ENCODE peak calls at places on chromosomes 16 and 17, in six cellular contexts. P, H, J, X, F and B are unnamed samples. For H3K27me3, the result is how much of the 10 kb centered on the place peaks cover.

GRCh38 chr17:5236871-5237540 is 2.3 kb upstream of the SCIMP start:
- DNase-seq in F (no peak), J (no peak), X (no peak), H (no peak), P (no peak), B (no peak)

GRCh38 chr16:35733278-35733965 is 2274.0 kb downstream of the TP53TG3F start:
- DNase-seq in X (no peak), F (no peak), J (no peak), P (no peak), H (no peak), B (no peak)

GRCh38 chr16:83727018-83727417 is 80.8 kb upstream of the HSBP1 start:
- DNase-seq in X (no peak), P (peak), J (no peak), H (no peak), F (no peak), B (no peak)

GRCh38 chr17:76032073-76032779 is 5.1 kb upstream of the EVPL start:
- DNase-seq in P (no peak), X (no peak), F (no peak), H (no peak), J (peak), B (no peak)

GRCh38 chr17:44221862-44222111 is 2.3 kb upstream of the UBTF start:
- DNase-seq in J (no peak), H (no peak), F (no peak), X (no peak), P (no peak), B (no peak)

GRCh38 chr16:58516768-58517107 is 1.4 kb downstream of the SETD6 start:
- DNase-seq in P (no peak), H (no peak), F (no peak), X (no peak), J (no peak), B (no peak)

GRCh38 chr16:62363451-62363850 is 327.2 kb upstream of the CDH8 start:
- DNase-seq in J (no peak), F (no peak), H (peak), P (no peak), X (no peak), B (no peak)

GRCh38 chr17:29214215-29215146 is 32.2 kb upstream of the CRYBA1 start:
- DNase-seq in P (no peak), J (no peak), X (no peak), F (no peak), H (no peak), B (no peak)

GRCh38 chr17:69075823-69076222 is 15.1 kb upstream of the ABCA9 start:
- DNase-seq in F (no peak), X (no peak), P (no peak), H (no peak), J (no peak), B (no peak)

GRCh38 chr17:14744716-14745115 is 443.8 kb downstream of the HS3ST3B1 start:
- DNase-seq in J (no peak), F (no peak), X (no peak), P (no peak), H (no peak), B (no peak)

GRCh38 chr17:48307814-48308411 is 122.1 kb downstream of the SKAP1 start:
- DNase-seq in F (peak), P (peak), H (peak), J (peak), X (peak), B (peak)

GRCh38 chr17:76700627-76701470 is 9.9 kb downstream of the MXRA7 start:
- DNase-seq in P (peak), X (peak), H (peak), J (peak), F (peak), B (no peak)

GRCh38 chr17:40415390-40415789 is 2.3 kb downstream of the TOP2A start:
- DNase-seq in J (peak), H (peak), X (no peak), F (no peak), P (no peak), B (no peak)

GRCh38 chr17:55567240-55568216 is 56.3 kb upstream of the SMIM36 start:
- DNase-seq in P (no peak), X (peak), J (no peak), H (no peak), F (peak), B (no peak)

GRCh38 chr17:32627233-32628008 is 140.6 kb downstream of the CDK5R1 start:
- DNase-seq in P (peak), J (no peak), X (no peak), F (no peak), H (peak), B (no peak)

GRCh38 chr17:29292992-29293889 is 707 bp downstream of the NUFIP2 start:
- DNase-seq in X (peak), P (peak), F (peak), J (peak), H (peak), B (no peak)

GRCh38 chr16:70749006-70749678 is 51.8 kb downstream of the VAC14 start:
- DNase-seq in X (no peak), J (no peak), P (no peak), H (no peak), F (no peak), B (no peak)

GRCh38 chr17:40025991-40026815 is 11.0 kb downstream of the CSF3 start:
- DNase-seq in J (peak), X (no peak), P (peak), F (no peak), H (no peak), B (no peak)

GRCh38 chr17:79977711-79978544 is 57.7 kb downstream of the TBC1D16 start:
- DNase-seq in J (no peak), X (no peak), H (no peak), F (peak), P (no peak), B (no peak)

GRCh38 chr17:48639136-48639535 is 13.0 kb upstream of the HOXB9 start:
- DNase-seq in P (no peak), F (no peak), J (no peak), H (no peak), X (no peak), B (no peak)

GRCh38 chr17:16912021-16912962 is 59.6 kb downstream of the TNFRSF13B start:
- DNase-seq in H (no peak), P (no peak), X (no peak), F (no peak), J (no peak), B (no peak)

GRCh38 chr17:50118828-50119218 is 11.1 kb downstream of the SAMD14 start:
- DNase-seq in P (no peak), H (no peak), F (no peak), X (no peak), J (no peak), B (no peak)

GRCh38 chr17:39665642-39666221 is 583 bp downstream of the TCAP start:
- DNase-seq in J (no peak), F (no peak), P (no peak), H (peak), X (peak), B (no peak)

GRCh38 chr17:44235583-44235936 is 16.1 kb upstream of the UBTF start:
- DNase-seq in F (no peak), P (peak), X (no peak), H (no peak), J (no peak), B (peak)

GRCh38 chr16:9909072-9909471 is 273.2 kb downstream of the GRIN2A start:
- DNase-seq in P (peak), X (no peak), H (no peak), J (no peak), F (peak), B (no peak)

GRCh38 chr16:78443780-78444422 is 344.4 kb downstream of the WWOX start:
- DNase-seq in X (no peak), P (no peak), F (no peak), H (no peak), J (no peak), B (no peak)

GRCh38 chr16:3149630-3150345 is 15.0 kb downstream of the ZNF213 start:
- DNase-seq in F (peak), P (peak), H (peak), J (peak), X (peak), B (no peak)

GRCh38 chr17:11803635-11804034 is 193.6 kb downstream of the ZNF18 start:
- DNase-seq in J (no peak), X (no peak), F (no peak), P (no peak), H (peak), B (no peak)

GRCh38 chr17:39872700-39873099 is 4.7 kb downstream of the ZPBP2 start:
- DNase-seq in H (no peak), F (no peak), P (peak), J (peak), X (no peak), B (no peak)

GRCh38 chr17:59746849-59747445 is 39.5 kb downstream of the VMP1 start:
- DNase-seq in P (peak), H (peak), J (peak), F (no peak), X (no peak), B (no peak)

GRCh38 chr16:28910046-28911031 is 14.7 kb downstream of the RABEP2 start:
- DNase-seq in J (no peak), F (no peak), P (no peak), H (no peak), X (no peak), B (no peak)

GRCh38 chr17:802481-802880 is 20.3 kb downstream of the MRM3 start:
- DNase-seq in H (no peak), J (no peak), P (no peak), F (no peak), X (no peak), B (no peak)

GRCh38 chr16:54370653-54371052 is 84.1 kb upstream of the IRX3 start:
- DNase-seq in P (no peak), J (no peak), X (peak), F (no peak), H (peak), B (no peak)

DNA sequence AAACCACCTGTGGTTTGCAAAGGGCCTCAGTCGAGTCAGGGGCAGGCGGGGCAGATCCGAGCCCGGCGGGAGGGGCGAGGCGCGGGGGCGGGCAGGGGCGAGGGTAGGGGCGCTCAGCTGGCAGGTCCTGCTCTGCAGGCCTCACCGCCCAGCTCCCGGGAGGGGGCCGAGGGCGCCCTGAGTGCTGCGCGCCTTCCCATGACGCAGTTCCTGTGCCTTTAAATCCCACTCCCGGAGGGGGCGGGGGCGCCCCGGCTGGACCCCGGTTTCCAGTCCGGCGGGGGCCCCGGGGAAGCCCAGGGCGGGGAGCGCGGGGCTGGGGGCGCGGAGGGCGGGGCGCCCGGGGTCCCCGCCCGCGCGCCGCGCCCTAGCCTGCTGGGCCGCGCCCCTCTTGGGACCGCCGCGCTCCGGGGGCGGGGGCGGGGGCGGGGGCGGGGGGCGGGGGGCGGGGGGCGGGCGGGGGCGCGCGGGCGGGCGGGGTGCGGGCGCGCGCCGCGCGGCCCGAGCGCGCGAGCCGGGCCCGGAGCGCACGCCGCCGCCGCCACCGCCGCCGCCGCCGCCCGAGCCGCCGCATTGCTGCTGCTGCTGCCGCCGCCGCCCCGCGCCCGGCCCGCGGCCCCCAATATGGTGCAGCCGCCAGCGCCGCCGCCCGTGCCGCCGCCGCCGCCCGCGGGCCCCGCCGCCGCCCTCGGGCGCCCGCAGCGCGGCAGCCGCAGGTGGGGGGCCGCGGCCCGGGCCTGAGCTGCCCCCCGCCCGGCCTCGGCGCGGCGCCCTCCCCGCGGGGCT is at the start of gene JPH3:
- DNase-seq in J (no peak), X (no peak), H (peak), P (no peak), F (no peak), B (no peak)
- H3K4me3 ChIP-seq in J (no peak), X (no peak), H (peak), P (no peak), F (no peak), B (no peak)

GRCh38 chr17:7707446-7707845 is 2.4 kb downstream of the EFNB3 start:
- DNase-seq in P (no peak), J (no peak), F (no peak), H (peak), X (no peak), B (no peak)
- H3K27me3 ChIP-seq in P (under half), J (under half), F (under half), H (under half), X (half or more), B (under half)

GRCh38 chr16:56935201-56935600 is 3.3 kb downstream of the HERPUD1 start:
- DNase-seq in P (no peak), X (no peak), F (no peak), H (no peak), J (no peak), B (no peak)

GRCh38 chr16:56933828-56934598 is 2.1 kb downstream of the HERPUD1 start:
- DNase-seq in F (no peak), P (no peak), H (no peak), J (no peak), X (no peak), B (no peak)

GRCh38 chr16:56938664-56939513 is 6.9 kb downstream of the HERPUD1 start:
- DNase-seq in J (no peak), P (no peak), X (no peak), H (no peak), F (no peak), B (no peak)

GRCh38 chr16:56936950-56937349 is 5.0 kb downstream of the HERPUD1 start:
- DNase-seq in J (no peak), P (no peak), X (no peak), H (no peak), F (no peak), B (no peak)

DNA sequence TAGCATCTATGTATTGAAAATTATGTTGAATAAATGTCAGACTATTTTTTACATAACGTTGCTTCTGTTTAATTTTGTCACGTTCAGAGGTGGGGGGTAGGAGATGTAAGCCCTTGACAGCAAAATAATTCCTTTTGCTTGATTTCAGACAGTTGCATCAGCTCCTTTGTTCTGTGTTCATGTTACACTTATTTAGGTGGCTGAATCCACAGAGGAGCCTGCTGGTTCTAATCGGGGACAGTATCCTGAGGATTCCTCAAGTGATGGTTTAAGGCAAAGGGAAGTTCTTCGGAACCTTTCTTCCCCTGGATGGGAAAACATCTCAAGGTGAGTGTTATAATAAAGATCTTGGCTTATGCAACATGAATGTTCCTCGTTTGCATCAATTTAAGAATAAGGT is 4.5 kb downstream of the HERPUD1 start:
- DNase-seq in J (no peak), X (no peak), H (no peak), P (no peak), F (no peak), B (no peak)
- H3K4me3 ChIP-seq in J (no peak), X (no peak), H (no peak), P (no peak), F (no peak), B (no peak)

GRCh38 chr17:36879027-36879426 is 58.2 kb upstream of the LHX1 start:
- DNase-seq in P (no peak), X (no peak), F (no peak), H (no peak), J (no peak), B (no peak)

GRCh38 chr17:36880506-36880905 is 56.8 kb upstream of the LHX1 start:
- DNase-seq in J (no peak), P (no peak), H (no peak), F (no peak), X (no peak), B (no peak)

GRCh38 chr17:36878216-36878615 is 59.1 kb upstream of the LHX1 start:
- DNase-seq in F (no peak), P (no peak), X (no peak), J (no peak), H (no peak), B (no peak)

GRCh38 chr17:36879599-36880255 is 57.5 kb upstream of the LHX1 start:
- DNase-seq in P (no peak), H (peak), X (no peak), J (no peak), F (no peak), B (no peak)

GRCh38 chr17:36881323-36881722 is 56.0 kb upstream of the LHX1 start:
- DNase-seq in J (no peak), F (no peak), X (no peak), P (no peak), H (no peak), B (no peak)
- H3K27me3 ChIP-seq in J (under half), F (under half), X (half or more), P (under half), H (under half), B (under half)

DNA sequence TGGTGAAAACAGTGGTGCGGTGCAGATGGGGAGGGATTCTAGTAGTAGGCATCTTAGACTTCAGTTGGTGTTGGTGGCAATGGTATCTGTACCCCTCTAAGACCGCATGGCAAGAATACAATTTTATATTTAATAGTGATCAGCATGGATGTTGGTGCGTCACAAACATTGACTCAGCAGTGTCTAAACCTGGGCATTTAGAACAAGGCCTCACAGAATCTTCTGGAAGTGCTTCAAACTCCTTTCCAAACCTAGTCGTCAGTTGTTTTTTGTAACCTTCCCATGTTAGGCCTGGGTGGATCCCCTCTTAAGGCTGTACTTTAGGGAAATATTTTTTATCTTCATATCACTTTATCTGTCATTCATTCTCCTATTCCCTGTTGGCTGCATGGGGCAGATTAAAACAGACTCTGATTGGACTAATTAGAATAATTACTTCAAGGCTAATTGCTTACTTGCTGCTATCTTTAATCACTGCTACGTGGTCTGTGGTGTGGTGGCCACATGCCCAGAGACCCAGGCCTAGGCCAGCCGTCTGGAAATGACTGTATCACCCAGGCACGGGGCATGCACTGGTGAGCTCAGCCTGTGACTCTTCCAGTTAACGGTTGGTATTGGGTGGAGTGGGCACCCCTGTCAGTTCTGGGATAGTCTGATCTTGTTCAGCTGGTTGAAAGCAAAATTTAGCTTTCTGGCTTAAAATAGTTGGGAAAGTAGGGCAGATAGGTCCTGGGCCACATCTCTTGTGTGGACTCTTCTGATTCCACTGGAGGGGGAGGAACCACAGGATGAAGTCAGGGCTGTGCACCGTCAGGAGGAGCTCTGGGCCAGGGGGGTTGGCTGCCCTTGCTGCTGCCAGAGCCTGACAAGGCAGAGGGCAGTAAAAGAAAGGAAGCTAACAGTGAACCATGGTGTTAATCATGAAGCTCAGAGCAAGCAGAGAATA is 4.5 kb downstream of the ALKBH5 start:
- DNase-seq in H (no peak), F (no peak), X (peak), P (peak), J (peak), B (peak)
- H3K4me3 ChIP-seq in H (peak), F (peak), X (peak), P (peak), J (peak), B (peak)

DNA sequence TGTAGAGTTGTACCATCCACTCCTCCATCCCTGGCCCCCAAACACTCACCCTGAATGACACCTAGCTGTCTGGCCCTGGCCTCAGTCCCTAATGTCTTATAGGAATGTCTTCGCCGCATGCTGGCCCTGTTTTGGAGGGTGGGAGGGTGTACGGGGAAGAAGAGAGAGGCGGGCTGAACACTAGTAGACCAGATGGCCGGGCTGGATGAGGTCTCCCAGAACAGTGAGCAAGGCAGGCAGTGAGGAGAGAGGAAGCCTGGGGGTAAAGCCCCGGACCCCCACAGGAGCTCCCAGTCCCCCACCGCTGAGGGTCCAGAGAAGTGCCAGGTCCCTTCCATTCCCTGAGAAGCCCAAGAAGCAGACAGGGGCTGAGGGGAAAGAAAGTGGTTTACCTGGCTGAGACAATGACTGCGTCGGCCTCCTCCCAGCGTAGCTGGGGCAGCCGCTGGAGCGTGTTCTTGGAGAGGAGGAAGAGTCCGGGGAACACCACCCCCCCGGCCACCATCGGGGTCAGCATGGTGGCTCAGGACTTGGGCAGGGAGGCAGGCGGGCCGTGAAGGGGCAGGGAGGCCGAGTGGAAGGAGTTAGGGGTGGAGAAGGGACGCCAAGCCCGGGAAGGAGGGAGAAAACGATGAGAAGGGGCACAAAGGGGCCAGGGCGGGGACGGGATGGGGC is 923 bp downstream of the TLCD3B start:
- DNase-seq in F (no peak), H (peak), X (no peak), P (no peak), J (no peak), B (no peak)
- H3K27me3 ChIP-seq in F (under half), H (under half), X (half or more), P (under half), J (under half), B (half or more)